ENCODE peak calls at places on chromosome 19, in nine cellular contexts. R is choroid plexus epithelial cell; I is WERI-Rb-1; H is stomach; G is mucosa of descending colon; F is AG10803; K is fibroblast of the aortic adventitia; P is fibroblast of mammary gland; Z is CD4-positive, CD25-positive, alpha-beta regulatory T cell. D is an unnamed sample.

GRCh38 chr19:47229674-47230121 is 1.3 kb downstream of the BBC3 start:
- DNase-seq in R (peak), I (no peak), H (no peak), G (no peak), F (peak), K (peak), P (peak), Z (peak), D (no peak)

GRCh38 chr19:47682939-47683338 is 30.3 kb upstream of the EHD2 start:
- DNase-seq in R (peak), I (no peak), H (peak), G (no peak), F (no peak), K (peak), P (no peak), Z (no peak), D (no peak)

GRCh38 chr19:10812902-10813404 is 23.1 kb downstream of the TMED1 start:
- DNase-seq in R (peak), I (no peak), H (peak), G (no peak), F (peak), K (peak), P (peak), Z (no peak), D (no peak)

GRCh38 chr19:27752530-27753184 is 1460.3 kb downstream of the UQCRFS1 start:
- DNase-seq in R (no peak), I (no peak), H (peak), G (no peak), F (no peak), K (no peak), P (no peak), Z (no peak), D (no peak)

GRCh38 chr19:8451885-8452284 is 7.1 kb downstream of the HNRNPM start:
- DNase-seq in R (peak), I (peak), H (no peak), G (no peak), F (peak), K (peak), P (peak), Z (no peak), D (no peak)

GRCh38 chr19:40422428-40423226 is 3.2 kb downstream of the SERTAD1 start:
- DNase-seq in R (no peak), I (no peak), H (no peak), G (no peak), F (no peak), K (peak), P (no peak), Z (no peak), D (no peak)

GRCh38 chr19:29694166-29694565 is 20.9 kb downstream of the C19orf12 start:
- DNase-seq in R (no peak), I (no peak), H (no peak), G (no peak), F (no peak), K (no peak), P (no peak), Z (no peak), D (no peak)

GRCh38 chr19:55550321-55550650 is 4.9 kb upstream of the SBK3 start:
- DNase-seq in R (peak), I (no peak), H (no peak), G (no peak), F (no peak), K (no peak), P (no peak), Z (no peak), D (no peak)

GRCh38 chr19:55464669-55465068 is at the start of gene C19orf85:
- DNase-seq in R (no peak), I (no peak), H (no peak), G (no peak), F (no peak), K (no peak), P (no peak), Z (no peak), D (no peak)

GRCh38 chr19:1001538-1002166 is 1.4 kb downstream of the GRIN3B start:
- DNase-seq in R (no peak), I (peak), H (peak), G (peak), F (no peak), K (no peak), P (no peak), Z (peak), D (peak)
- H3K4me3 ChIP-seq in R (no peak), I (no peak), H (no peak), G (no peak), F (no peak), K (no peak), P (no peak), Z (no peak), D (no peak)

GRCh38 chr19:15945301-15945700 is 3.5 kb upstream of the OR10H4 start:
- DNase-seq in R (no peak), I (no peak), H (no peak), G (no peak), F (no peak), K (no peak), P (no peak), Z (no peak), D (no peak)
- H3K4me3 ChIP-seq in R (no peak), I (no peak), H (no peak), G (no peak), F (no peak), K (no peak), P (no peak), Z (no peak), D (no peak)

GRCh38 chr19:53961523-53962345 is 1.0 kb upstream of the CACNG8 start:
- DNase-seq in R (peak), I (no peak), H (no peak), G (no peak), F (no peak), K (peak), P (no peak), Z (no peak), D (no peak)

GRCh38 chr19:53958168-53958571 is 4.6 kb upstream of the CACNG8 start:
- DNase-seq in R (peak), I (no peak), H (no peak), G (no peak), F (no peak), K (no peak), P (no peak), Z (no peak), D (no peak)

GRCh38 chr19:53959176-53959757 is 3.5 kb upstream of the CACNG8 start:
- DNase-seq in R (no peak), I (no peak), H (no peak), G (no peak), F (no peak), K (no peak), P (no peak), Z (no peak), D (no peak)

GRCh38 chr19:53960886-53961285 is 1.9 kb upstream of the CACNG8 start:
- DNase-seq in R (no peak), I (no peak), H (no peak), G (no peak), F (no peak), K (no peak), P (no peak), Z (no peak), D (no peak)

GRCh38 chr19:53960187-53960586 is 2.5 kb upstream of the CACNG8 start:
- DNase-seq in R (no peak), I (no peak), H (no peak), G (no peak), F (no peak), K (no peak), P (no peak), Z (no peak), D (no peak)
- H3K4me3 ChIP-seq in R (no peak), I (no peak), H (no peak), G (no peak), F (no peak), K (peak), P (no peak), Z (no peak), D (no peak)

GRCh38 chr19:33522371-33522662 is 726 bp upstream of the PEPD start:
- DNase-seq in R (no peak), I (no peak), H (no peak), G (no peak), F (no peak), K (no peak), P (no peak), Z (no peak), D (no peak)

GRCh38 chr19:33520844-33521479 is 629 bp downstream of the PEPD start:
- DNase-seq in R (no peak), I (no peak), H (no peak), G (no peak), F (no peak), K (no peak), P (no peak), Z (no peak), D (peak)

GRCh38 chr19:33519416-33519815 is 2.2 kb downstream of the PEPD start:
- DNase-seq in R (no peak), I (no peak), H (no peak), G (no peak), F (no peak), K (no peak), P (peak), Z (no peak), D (peak)

GRCh38 chr19:33520048-33520643 is 1.4 kb downstream of the PEPD start:
- DNase-seq in R (no peak), I (no peak), H (no peak), G (no peak), F (no peak), K (no peak), P (no peak), Z (no peak), D (peak)

GRCh38 chr19:33521480-33522370 is at the start of gene PEPD:
- DNase-seq in R (peak), I (peak), H (peak), G (peak), F (peak), K (peak), P (peak), Z (peak), D (peak)
- H3K4me3 ChIP-seq in R (peak), I (peak), H (peak), G (peak), F (peak), K (peak), P (peak), Z (peak), D (peak)

GRCh38 chr19:1244693-1245451 is 3.3 kb downstream of the ATP5F1D start:
- DNase-seq in R (no peak), I (peak), H (peak), G (peak), F (no peak), K (no peak), P (no peak), Z (no peak), D (peak)
- H3K4me3 ChIP-seq in R (no peak), I (no peak), H (peak), G (no peak), F (peak), K (peak), P (peak), Z (no peak), D (no peak)

DNA sequence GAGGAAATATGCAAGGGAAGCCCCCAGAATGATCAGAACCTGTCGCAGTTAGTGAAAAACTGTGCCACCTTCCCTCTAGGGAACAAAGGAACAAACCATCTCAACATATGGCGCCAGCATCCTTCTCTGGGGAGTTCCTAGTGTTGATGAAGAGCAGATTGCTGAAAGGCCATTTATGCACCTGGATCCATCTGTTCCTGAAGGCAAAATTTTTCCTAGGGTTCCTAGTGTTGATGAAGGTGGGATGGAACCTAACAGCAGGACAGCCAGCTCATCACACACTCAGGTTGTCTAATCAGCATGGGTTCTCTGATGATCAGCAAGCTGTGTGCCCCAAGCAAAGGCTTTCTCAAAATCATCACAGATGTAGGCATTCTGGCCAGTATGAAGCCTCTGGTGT is 32.6 kb downstream of the ZNF473 start:
- DNase-seq in R (no peak), I (no peak), H (no peak), G (no peak), F (no peak), K (no peak), P (no peak), Z (no peak), D (no peak)
- H3K4me3 ChIP-seq in R (no peak), I (no peak), H (no peak), G (no peak), F (no peak), K (no peak), P (no peak), Z (no peak), D (no peak)

GRCh38 chr19:16824658-16825311 is 4.4 kb upstream of the SIN3B start:
- DNase-seq in R (peak), I (no peak), H (no peak), G (no peak), F (peak), K (peak), P (peak), Z (no peak), D (no peak)
- H3K4me3 ChIP-seq in R (peak), I (peak), H (peak), G (no peak), F (peak), K (peak), P (peak), Z (no peak), D (no peak)

DNA sequence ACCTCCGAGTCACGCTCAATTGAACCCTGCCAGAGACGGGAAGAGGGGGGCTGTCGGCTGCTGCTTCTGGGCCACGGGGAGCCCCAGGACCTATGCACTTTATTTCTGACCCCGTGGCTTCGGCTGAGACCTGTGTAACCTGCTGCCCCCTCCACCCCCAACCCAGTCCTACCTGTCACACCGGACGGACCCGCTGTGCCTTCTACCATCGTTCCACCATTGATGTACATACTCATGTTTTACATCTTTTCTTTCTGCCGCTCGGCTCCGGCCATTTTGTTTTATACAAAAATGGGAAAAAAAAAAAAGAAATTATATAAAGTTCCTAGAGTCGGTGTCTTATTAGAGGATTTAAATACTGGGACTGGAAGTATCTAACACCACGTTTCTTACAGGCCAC is 11.7 kb downstream of the TRIP10 start:
- DNase-seq in R (no peak), I (no peak), H (no peak), G (no peak), F (no peak), K (no peak), P (no peak), Z (no peak), D (no peak)
- H3K4me3 ChIP-seq in R (no peak), I (no peak), H (no peak), G (no peak), F (no peak), K (no peak), P (no peak), Z (no peak), D (no peak)

GRCh38 chr19:18085702-18086457 is 854 bp downstream of the IL12RB1 start:
- DNase-seq in R (no peak), I (no peak), H (no peak), G (no peak), F (no peak), K (no peak), P (no peak), Z (no peak), D (no peak)
- H3K4me3 ChIP-seq in R (no peak), I (no peak), H (no peak), G (no peak), F (no peak), K (no peak), P (no peak), Z (peak), D (no peak)

GRCh38 chr19:13881231-13881691 is 4.3 kb downstream of the NANOS3 start:
- DNase-seq in R (peak), I (peak), H (no peak), G (no peak), F (no peak), K (no peak), P (no peak), Z (peak), D (no peak)
- H3K4me3 ChIP-seq in R (no peak), I (peak), H (no peak), G (no peak), F (no peak), K (no peak), P (no peak), Z (no peak), D (no peak)